ENCODE peak calls at places on chromosomes 12 and 14, in eight cellular contexts. X is brain microvascular endothelial cell, Q is foreskin fibroblast, B is breast epithelium, A is colonic mucosa, F is prostate gland, S is Peyer's patch, M is HFF-Myc. C is an unnamed sample.

GRCh38 chr12:21502164-21502496 is 541 bp downstream of the GOLT1B start:
- DNase-seq in X (peak), Q (peak), B (peak), A (peak), F (peak), S (no peak), M (no peak), C (no peak)

GRCh38 chr14:98954347-98955000 is 317.5 kb downstream of the BCL11B start:
- DNase-seq in X (no peak), Q (no peak), B (no peak), A (peak), F (no peak), S (no peak), M (no peak), C (no peak)

GRCh38 chr12:108321688-108322087 is 17.4 kb downstream of the CMKLR1 start:
- DNase-seq in X (no peak), Q (no peak), B (no peak), A (no peak), F (no peak), S (no peak), M (no peak), C (no peak)

GRCh38 chr12:111431772-111432171 is 26.0 kb downstream of the SH2B3 start:
- DNase-seq in X (no peak), Q (no peak), B (no peak), A (no peak), F (no peak), S (no peak), M (no peak), C (no peak)

GRCh38 chr14:38629412-38629811 is 373.5 kb upstream of the CLEC14A start:
- DNase-seq in X (no peak), Q (no peak), B (no peak), A (no peak), F (no peak), S (no peak), M (no peak), C (no peak)

GRCh38 chr12:69500631-69501030 is 30.4 kb downstream of the FRS2 start:
- DNase-seq in X (no peak), Q (peak), B (no peak), A (no peak), F (no peak), S (no peak), M (no peak), C (no peak)

GRCh38 chr12:64175254-64175945 is 46.7 kb downstream of the KICS2 start:
- DNase-seq in X (no peak), Q (peak), B (no peak), A (no peak), F (no peak), S (no peak), M (no peak), C (no peak)

GRCh38 chr14:105165761-105166485 is 2.7 kb downstream of the JAG2 start:
- DNase-seq in X (no peak), Q (no peak), B (peak), A (no peak), F (peak), S (no peak), M (no peak), C (no peak)

GRCh38 chr12:98725481-98726247 is 80.6 kb downstream of the APAF1 start:
- DNase-seq in X (peak), Q (peak), B (no peak), A (no peak), F (no peak), S (no peak), M (peak), C (no peak)

GRCh38 chr12:74541074-74541473 is 3.4 kb downstream of the ATXN7L3B start:
- DNase-seq in X (no peak), Q (no peak), B (no peak), A (no peak), F (no peak), S (no peak), M (no peak), C (no peak)

GRCh38 chr12:51482808-51483532 is 58.3 kb downstream of the SLC4A8 start:
- DNase-seq in X (no peak), Q (no peak), B (no peak), A (no peak), F (no peak), S (no peak), M (no peak), C (no peak)

GRCh38 chr14:97917169-97917568 is 1120.0 kb downstream of the VRK1 start:
- DNase-seq in X (no peak), Q (no peak), B (no peak), A (no peak), F (no peak), S (no peak), M (no peak), C (no peak)

GRCh38 chr12:47802312-47802711 is 17.4 kb downstream of the HDAC7 start:
- DNase-seq in X (no peak), Q (no peak), B (no peak), A (no peak), F (no peak), S (no peak), M (no peak), C (no peak)

GRCh38 chr12:94186461-94187237 is 38.3 kb downstream of the PLXNC1 start:
- DNase-seq in X (peak), Q (peak), B (no peak), A (no peak), F (peak), S (no peak), M (no peak), C (peak)

GRCh38 chr12:2051700-2052625 is 824 bp upstream of the CACNA1C start:
- DNase-seq in X (no peak), Q (no peak), B (no peak), A (no peak), F (no peak), S (no peak), M (no peak), C (no peak)
- TF ChIP-seq CTCF in X (no peak), Q (peak), B (no peak), A (no peak), F (no peak), S (no peak), M (no peak), C (no peak)

GRCh38 chr12:26651566-26652188 is 181.3 kb downstream of the ITPR2 start:
- DNase-seq in X (peak), Q (no peak), B (peak), A (peak), F (peak), S (no peak), M (peak), C (no peak)

GRCh38 chr12:26648066-26648465 is 184.9 kb downstream of the ITPR2 start:
- DNase-seq in X (no peak), Q (no peak), B (no peak), A (no peak), F (no peak), S (no peak), M (no peak), C (no peak)

GRCh38 chr12:26648584-26648983 is 184.4 kb downstream of the ITPR2 start:
- DNase-seq in X (peak), Q (peak), B (no peak), A (no peak), F (no peak), S (no peak), M (peak), C (no peak)

GRCh38 chr12:26648999-26649398 is 184.0 kb downstream of the ITPR2 start:
- DNase-seq in X (no peak), Q (no peak), B (no peak), A (no peak), F (no peak), S (no peak), M (no peak), C (no peak)

GRCh38 chr12:26651036-26651435 is 182.0 kb downstream of the ITPR2 start:
- DNase-seq in X (no peak), Q (no peak), B (no peak), A (no peak), F (no peak), S (no peak), M (no peak), C (no peak)
- H3K4me3 ChIP-seq in X (no peak), Q (no peak), B (no peak), A (no peak), F (no peak), S (no peak), M (no peak), C (no peak)

GRCh38 chr14:93135399-93135798 is 19.7 kb upstream of the ITPK1 start:
- DNase-seq in X (no peak), Q (no peak), B (peak), A (peak), F (no peak), S (no peak), M (no peak), C (no peak)

GRCh38 chr14:93136009-93136408 is 20.3 kb upstream of the ITPK1 start:
- DNase-seq in X (no peak), Q (no peak), B (no peak), A (no peak), F (no peak), S (no peak), M (no peak), C (no peak)

GRCh38 chr14:93128785-93129459 is 13.2 kb upstream of the ITPK1 start:
- DNase-seq in X (no peak), Q (no peak), B (no peak), A (no peak), F (no peak), S (no peak), M (no peak), C (no peak)

GRCh38 chr14:93133476-93133875 is 17.8 kb upstream of the ITPK1 start:
- DNase-seq in X (no peak), Q (peak), B (no peak), A (peak), F (no peak), S (no peak), M (no peak), C (no peak)

DNA sequence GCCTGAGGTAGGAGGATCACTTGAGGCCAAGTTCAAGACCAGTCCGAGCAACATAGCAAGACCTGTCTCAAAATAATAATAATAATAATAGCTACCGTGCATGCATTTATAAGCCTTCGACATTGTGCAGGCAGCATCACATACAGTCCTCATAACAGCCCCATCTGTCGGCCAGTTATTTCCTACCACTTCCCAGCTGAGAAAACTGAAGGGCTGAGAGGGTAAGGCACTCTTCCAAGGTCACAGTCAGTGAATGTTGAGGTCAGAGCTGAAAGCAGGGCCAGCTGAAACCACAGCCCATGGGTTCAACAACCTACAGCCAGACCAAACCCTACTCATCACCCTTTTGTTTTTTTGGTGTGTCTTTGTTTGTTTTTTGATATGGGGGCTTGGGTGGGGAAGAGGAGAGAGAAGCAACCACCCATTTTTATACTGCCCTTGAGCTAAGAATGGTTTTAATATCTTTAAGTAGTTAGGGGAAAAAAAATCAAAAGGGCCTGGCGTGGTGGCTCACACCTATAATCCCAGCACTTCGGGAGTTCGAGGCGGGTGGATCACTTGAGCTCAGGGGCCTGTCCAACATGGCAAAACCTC is 16.8 kb upstream of the ITPK1 start:
- DNase-seq in X (peak), Q (peak), B (no peak), A (peak), F (no peak), S (no peak), M (no peak), C (no peak)
- TF ChIP-seq CTCF in X (peak), Q (peak), B (peak), A (peak), F (no peak), S (peak), M (peak), C (peak)

GRCh38 chr14:52798826-52799225 is 7.4 kb upstream of the GNPNAT1 start:
- DNase-seq in X (no peak), Q (no peak), B (no peak), A (no peak), F (no peak), S (no peak), M (no peak), C (no peak)

GRCh38 chr14:52797653-52798052 is 6.2 kb upstream of the GNPNAT1 start:
- DNase-seq in X (no peak), Q (no peak), B (no peak), A (no peak), F (no peak), S (no peak), M (no peak), C (no peak)

GRCh38 chr14:52802597-52802996 is 11.2 kb upstream of the GNPNAT1 start:
- DNase-seq in X (peak), Q (peak), B (no peak), A (no peak), F (no peak), S (no peak), M (no peak), C (no peak)

GRCh38 chr14:52801014-52801708 is 9.8 kb upstream of the GNPNAT1 start:
- DNase-seq in X (peak), Q (peak), B (no peak), A (no peak), F (no peak), S (no peak), M (no peak), C (no peak)
- H3K4me3 ChIP-seq in X (no peak), Q (no peak), B (no peak), A (no peak), F (no peak), S (no peak), M (no peak), C (no peak)

DNA sequence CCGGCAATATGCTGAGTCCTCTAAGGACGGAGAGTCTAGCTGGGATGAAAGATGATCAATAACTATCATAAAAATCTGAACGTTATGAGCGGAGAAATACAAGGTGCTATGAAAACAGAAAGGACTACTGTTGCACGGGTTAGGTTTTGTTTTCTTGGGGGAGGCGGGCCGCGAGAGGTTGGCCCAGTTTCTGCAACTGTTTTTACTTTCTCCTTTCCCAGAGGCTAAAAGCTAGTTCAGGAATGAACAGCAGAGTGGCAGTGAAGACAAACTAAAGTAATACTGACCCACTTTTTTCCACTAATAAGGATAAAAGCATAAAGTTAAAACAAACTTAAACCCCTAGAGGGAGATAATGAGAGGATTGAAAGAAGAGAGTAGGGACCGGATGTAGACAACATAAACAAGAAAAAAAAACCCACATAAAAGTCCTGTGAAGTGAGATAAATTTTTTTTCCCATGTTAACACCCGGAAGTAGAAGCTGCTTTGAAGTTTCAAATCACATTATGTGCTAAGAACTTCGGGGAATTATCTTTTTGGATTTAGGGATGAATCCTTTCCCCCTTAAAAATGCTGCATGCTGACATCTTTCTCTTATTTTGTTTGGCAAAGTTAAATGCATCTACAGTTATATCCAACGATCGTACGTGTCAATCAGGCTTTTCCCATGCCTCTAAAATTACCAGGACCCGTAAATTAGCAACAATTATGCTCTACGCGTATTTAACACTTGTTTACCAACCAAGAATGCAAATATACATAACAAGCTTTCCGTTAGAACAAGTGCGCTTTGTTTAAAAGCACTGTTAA is 1.0 kb upstream of the CDK17 start:
- DNase-seq in X (peak), Q (peak), B (no peak), A (peak), F (peak), S (no peak), M (peak), C (no peak)
- TF ChIP-seq CTCF in X (peak), Q (peak), B (peak), A (peak), F (no peak), S (peak), M (peak), C (peak)

C was measured in left ventricle myocardium inferior.